ENCODE peak calls at places on chromosomes 16 and 17, in six cellular contexts. Q, R, Z, L, K and P are unnamed samples.

GRCh38 chr17:64771980-64772844 is 110.1 kb upstream of the SMURF2 start:
- DNase-seq in Q (no peak), R (no peak), Z (no peak), L (no peak), K (no peak), P (no peak)

GRCh38 chr17:31907342-31907975 is 6.0 kb upstream of the UTP6 start:
- DNase-seq in Q (peak; percentile 15), R (no peak), Z (peak; percentile 36), L (no peak), K (no peak), P (no peak)

GRCh38 chr17:41211845-41212466 is 14.5 kb upstream of the KRTAP9-2 start:
- DNase-seq in Q (no peak), R (no peak), Z (no peak), L (no peak), K (no peak), P (no peak)

GRCh38 chr17:44063704-44064639 is 2.5 kb downstream of the LSM12 start:
- DNase-seq in Q (no peak), R (no peak), Z (no peak), L (no peak), K (no peak), P (no peak)

GRCh38 chr16:85126731-85127662 is 14.7 kb upstream of the CIBAR2 start:
- DNase-seq in Q (no peak), R (no peak), Z (no peak), L (no peak), K (no peak), P (no peak)

GRCh38 chr17:55762086-55762858 is 11.4 kb downstream of the PCTP start:
- DNase-seq in Q (no peak), R (no peak), Z (no peak), L (no peak), K (no peak), P (no peak)

GRCh38 chr17:10177921-10178788 is 20.3 kb downstream of the GAS7 start:
- DNase-seq in Q (no peak), R (no peak), Z (no peak), L (no peak), K (no peak), P (no peak)

GRCh38 chr16:56708821-56709685 is 20.9 kb upstream of the NUP93 start:
- DNase-seq in Q (no peak), R (no peak), Z (no peak), L (no peak), K (no peak), P (no peak)

GRCh38 chr16:86772231-86772510 is 193.8 kb downstream of the FOXL1 start:
- DNase-seq in Q (no peak), R (no peak), Z (no peak), L (no peak), K (no peak), P (no peak)

GRCh38 chr17:7705269-7706255 is 560 bp downstream of the EFNB3 start:
- DNase-seq in Q (no peak), R (no peak), Z (no peak), L (no peak), K (no peak), P (no peak)

GRCh38 chr17:59786536-59787319 is 79.3 kb downstream of the VMP1 start:
- DNase-seq in Q (no peak), R (peak; percentile 85), Z (peak; percentile 65), L (peak; percentile 39), K (no peak), P (peak; percentile 74)

GRCh38 chr16:80319181-80319580 is 221.6 kb upstream of the DYNLRB2 start:
- DNase-seq in Q (no peak), R (no peak), Z (no peak), L (no peak), K (no peak), P (no peak)

GRCh38 chr16:80852261-80852872 is 48.0 kb upstream of the CDYL2 start:
- DNase-seq in Q (no peak), R (no peak), Z (no peak), L (no peak), K (no peak), P (no peak)

GRCh38 chr16:54633943-54634362 is 296.7 kb upstream of the IRX5 start:
- DNase-seq in Q (no peak), R (peak; percentile 48), Z (peak; percentile 27), L (no peak), K (no peak), P (no peak)

GRCh38 chr16:77431131-77431670 is 3.6 kb downstream of the ADAMTS18 start:
- DNase-seq in Q (no peak), R (no peak), Z (no peak), L (no peak), K (no peak), P (no peak)

GRCh38 chr16:23842137-23842600 is 6.4 kb downstream of the PRKCB start:
- DNase-seq in Q (no peak), R (no peak), Z (no peak), L (no peak), K (no peak), P (no peak)

GRCh38 chr16:76268824-76269223 is 8.4 kb upstream of the CNTNAP4 start:
- DNase-seq in Q (no peak), R (no peak), Z (no peak), L (no peak), K (no peak), P (no peak)

GRCh38 chr16:65916995-65917394 is 449.5 kb upstream of the CDH5 start:
- DNase-seq in Q (no peak), R (no peak), Z (no peak), L (no peak), K (no peak), P (no peak)

GRCh38 chr16:65917466-65917865 is 449.0 kb upstream of the CDH5 start:
- DNase-seq in Q (no peak), R (no peak), Z (no peak), L (no peak), K (no peak), P (no peak)

GRCh38 chr16:65919977-65920376 is 446.5 kb upstream of the CDH5 start:
- DNase-seq in Q (no peak), R (no peak), Z (no peak), L (no peak), K (no peak), P (no peak)

GRCh38 chr16:65922923-65923322 is 443.6 kb upstream of the CDH5 start:
- DNase-seq in Q (no peak), R (no peak), Z (no peak), L (no peak), K (no peak), P (no peak)

DNA sequence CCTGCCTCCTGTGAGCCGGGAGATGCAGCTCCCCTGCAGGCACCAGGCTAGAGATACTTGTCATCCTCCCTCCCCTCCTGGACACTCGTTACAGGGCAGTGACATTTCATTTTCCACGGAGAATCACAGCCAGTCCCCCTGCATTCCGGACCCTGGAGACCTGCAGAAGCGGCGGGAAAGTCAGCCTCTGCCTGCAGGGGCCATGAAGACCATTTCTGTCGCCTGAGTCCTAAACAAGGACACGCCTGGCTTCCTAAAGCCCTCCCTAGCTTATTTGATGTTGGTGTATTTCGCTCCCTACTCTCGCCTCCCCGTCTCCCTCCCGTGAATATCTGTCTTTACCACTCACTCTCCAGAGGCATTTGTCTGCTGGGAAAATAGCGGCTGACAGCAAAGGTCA is 447.4 kb upstream of the CDH5 start:
- DNase-seq in Q (no peak), R (no peak), Z (no peak), L (no peak), K (no peak), P (no peak)
- H3K36me3 ChIP-seq in Q (no peaks in the 10 kb centered on the region), R (no peaks in the 10 kb centered on the region), Z (no peaks in the 10 kb centered on the region), L (no peaks in the 10 kb centered on the region), K (no peaks in the 10 kb centered on the region), P (no peaks in the 10 kb centered on the region)

DNA sequence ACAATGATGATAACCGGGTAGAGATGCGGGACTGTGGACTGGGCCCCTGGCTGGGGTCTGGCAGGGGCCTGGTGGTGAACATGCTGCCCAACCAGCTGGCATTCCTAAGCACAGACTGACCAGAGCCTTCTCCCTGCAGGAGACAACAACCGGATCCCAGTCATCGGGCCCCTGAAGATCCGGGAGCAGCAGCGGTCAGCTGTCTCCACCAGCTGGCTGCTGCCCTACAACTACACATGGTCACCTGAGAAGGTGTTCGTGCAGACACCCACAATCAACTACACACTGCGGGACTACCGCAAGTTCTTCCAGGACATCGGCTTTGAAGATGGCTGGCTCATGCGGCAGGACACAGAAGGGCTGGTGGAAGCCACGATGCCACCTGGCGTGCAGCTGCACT is 5.3 kb upstream of the SLC7A6 start:
- DNase-seq in Q (no peak), R (no peak), Z (no peak), L (no peak), K (no peak), P (no peak)
- TF ChIP-seq CTCF in Q (no peak), R (no peak), Z (no peak), L (no peak), K (no peak), P (no peak)

DNA sequence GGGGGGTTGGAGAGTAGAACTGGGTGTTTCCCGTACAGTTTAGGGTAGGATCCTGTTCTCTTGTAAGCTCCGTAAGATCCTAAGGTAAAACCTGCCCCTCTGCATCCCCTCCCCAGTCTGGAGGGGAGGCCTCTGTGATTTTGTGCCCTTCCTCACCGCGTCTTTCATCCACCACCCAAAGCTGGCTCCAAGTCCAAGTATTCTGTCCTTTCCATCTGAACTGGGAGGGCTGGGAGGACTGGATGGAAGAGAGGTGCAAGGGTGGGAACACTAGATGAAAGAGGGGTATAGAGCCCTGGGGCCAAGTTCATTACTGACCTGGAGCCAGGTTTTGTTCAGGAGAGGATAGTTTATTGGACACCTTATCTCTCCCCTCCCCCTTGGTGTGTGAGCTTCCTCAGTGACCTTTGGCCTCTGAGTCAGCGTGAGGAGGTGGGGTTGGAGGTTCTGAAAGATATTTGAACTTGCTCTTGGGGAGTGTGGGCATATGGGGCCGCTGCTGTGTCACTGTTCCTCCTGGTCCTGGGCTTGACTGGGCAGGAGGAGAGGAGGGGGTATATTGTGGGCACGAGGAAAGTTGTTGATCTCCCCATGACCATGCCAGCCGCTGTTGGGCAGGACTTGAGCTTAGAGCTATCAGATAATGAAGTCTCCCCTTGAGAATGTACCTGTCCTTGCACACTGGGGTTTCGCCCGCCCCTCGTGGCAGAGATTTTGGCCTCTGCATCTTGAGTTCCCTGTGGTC is 1.6 kb downstream of the LASP1 start:
- DNase-seq in Q (peak; percentile 79), R (peak; percentile 80), Z (peak; percentile 69), L (no peak), K (no peak), P (peak; percentile 71)
- H3K4me1 ChIP-seq in Q (peaks cover 63% of the 10 kb centered on the region), R (peaks cover 17% of the 10 kb centered on the region), Z (peaks cover 30% of the 10 kb centered on the region), L (peaks cover 78% of the 10 kb centered on the region), K (peaks cover 51% of the 10 kb centered on the region), P (peaks cover 60% of the 10 kb centered on the region)

GRCh38 chr17:823501-823902 is 41.3 kb downstream of the MRM3 start:
- DNase-seq in Q (no peak), R (no peak), Z (no peak), L (no peak), K (no peak), P (no peak)
- H3K36me3 ChIP-seq in Q (peaks cover 18% of the 10 kb centered on the region), R (no peaks in the 10 kb centered on the region), Z (peaks cover 35% of the 10 kb centered on the region), L (peaks cover 60% of the 10 kb centered on the region), K (no peaks in the 10 kb centered on the region), P (no peaks in the 10 kb centered on the region)